ENCODE peak calls at places on chromosomes 11 and 22, in eight cellular contexts. R is brain pericyte, H is DMS79, X is anterior cingulate cortex, K is pancreas, F is NCI-H510A treated with DMSO at 0.1 percent for 48 hours, I is NCI-H524, W is ureter. V is an unnamed sample.

GRCh38 chr11:66766681-66767080 is 37.7 kb upstream of the SPTBN2 start:
- DNase-seq in I (no peak), F (no peak), H (no peak), K (no peak), W (no peak), R (no peak), X (no peak), V (no peak)

GRCh38 chr22:23380911-23381310 is 199.2 kb downstream of the IGLL1 start:
- DNase-seq in W (no peak), I (no peak), K (no peak), R (no peak), X (no peak), F (no peak), H (no peak), V (no peak)

GRCh38 chr11:120337133-120337895 is 1.1 kb downstream of the ARHGEF12 start:
- DNase-seq in K (peak; percentile 50), R (no peak), H (no peak), I (no peak), X (no peak), F (peak; percentile 38), W (peak; percentile 51), V (no peak)

GRCh38 chr11:62061356-62062222 is 62.2 kb upstream of the INCENP start:
- DNase-seq in W (no peak), H (no peak), I (no peak), K (peak; percentile 29), X (no peak), F (no peak), R (no peak), V (no peak)

GRCh38 chr11:45102361-45102809 is 44.1 kb upstream of the PRDM11 start:
- DNase-seq in X (no peak), H (no peak), K (no peak), W (peak; percentile 36), F (no peak), R (no peak), I (no peak), V (no peak)

GRCh38 chr22:27626675-27627443 is 174.7 kb downstream of the MN1 start:
- DNase-seq in X (no peak), H (no peak), K (no peak), I (no peak), F (no peak), R (no peak), W (no peak), V (no peak)

GRCh38 chr22:30968015-30968923 is at the start of gene MORC2:
- DNase-seq in W (no peak), H (peak; percentile 36), I (no peak), R (no peak), K (peak; percentile 69), X (no peak), F (peak; percentile 74), V (no peak)

GRCh38 chr11:1570001-1570453 is 2.0 kb downstream of the DUSP8 start:
- DNase-seq in R (no peak), F (no peak), I (no peak), K (peak; percentile 24), X (no peak), H (no peak), W (no peak), V (no peak)

GRCh38 chr11:111702623-111703022 is 63.6 kb downstream of the PPP2R1B start:
- DNase-seq in I (no peak), K (no peak), X (no peak), W (no peak), R (no peak), H (no peak), F (no peak), V (no peak)

GRCh38 chr22:18104566-18104965 is 6.0 kb upstream of the TUBA8 start:
- DNase-seq in H (no peak), X (no peak), W (no peak), I (no peak), K (no peak), R (no peak), F (no peak), V (no peak)

GRCh38 chr11:79152511-79152910 is 288.3 kb downstream of the TENM4 start:
- DNase-seq in W (no peak), R (no peak), K (no peak), X (no peak), I (no peak), H (no peak), F (no peak), V (no peak)

GRCh38 chr22:24247564-24248344 is 2.9 kb upstream of the GGT5 start:
- DNase-seq in X (peak; percentile 59), I (peak; percentile 46), W (peak; percentile 92), K (peak; percentile 89), F (peak; percentile 12), H (peak; percentile 24), R (peak; percentile 91), V (no peak)

GRCh38 chr11:43575931-43576833 is 104.4 kb upstream of the HSD17B12 start:
- DNase-seq in H (no peak), F (no peak), R (no peak), W (no peak), X (no peak), I (peak; percentile 9), K (no peak), V (no peak)

GRCh38 chr22:31509041-31509440 is 12.7 kb downstream of the SFI1 start:
- DNase-seq in H (no peak), F (no peak), X (no peak), K (no peak), R (no peak), I (no peak), W (no peak), V (no peak)

GRCh38 chr22:40714514-40714966 is 35.3 kb downstream of the MCHR1 start:
- DNase-seq in W (no peak), K (no peak), H (peak; percentile 64), F (peak; percentile 47), X (peak; percentile 13), I (peak; percentile 65), R (no peak), V (no peak)

GRCh38 chr22:27378343-27378800 is 423.2 kb downstream of the MN1 start:
- DNase-seq in W (no peak), R (no peak), X (no peak), H (no peak), I (no peak), K (peak; percentile 23), F (no peak), V (no peak)

GRCh38 chr22:38214248-38215056 is 12.7 kb downstream of the MAFF start:
- DNase-seq in W (no peak), H (no peak), R (no peak), K (peak; percentile 57), F (no peak), I (no peak), X (peak; percentile 34), V (no peak)

GRCh38 chr11:27313157-27313821 is 49.7 kb downstream of the CCDC34 start:
- DNase-seq in W (no peak), K (no peak), I (no peak), H (no peak), X (no peak), F (no peak), R (no peak), V (no peak)

GRCh38 chr11:68009391-68010000 is 631 bp upstream of the ALDH3B1 start:
- DNase-seq in W (no peak), K (no peak), X (no peak), R (no peak), H (no peak), F (no peak), I (no peak), V (no peak)

GRCh38 chr11:1632053-1632714 is 2.6 kb downstream of the KRTAP5-5 start:
- DNase-seq in I (no peak), X (no peak), F (no peak), R (no peak), W (no peak), H (no peak), K (peak; percentile 68), V (no peak)